ENCODE peak calls at places on chromosomes 7 and 10, in nine cellular contexts. One of them, this sample, is unnamed. For H3K27me3, the result is how much of the 10 kb centered on the place peaks cover.

GRCh38 chr7:127886248-127886647 is 145.0 kb downstream of the LRRC4 start:
- DNase-seq in aorta: no peak
- DNase-seq in endothelial cell of umbilical vein: no peak
- DNase-seq in heart left ventricle: no peak
- DNase-seq in CD4-positive, CD25-positive, alpha-beta regulatory T cell: no peak
- DNase-seq in tibial nerve: no peak
- DNase-seq in CD8-positive, alpha-beta memory T cell: no peak
- DNase-seq in bronchial epithelial cell: no peak
- DNase-seq in right cardiac atrium: no peak
- DNase-seq in this sample: no peak

GRCh38 chr7:124701955-124702354 is 63.6 kb downstream of the GPR37 start:
- DNase-seq in aorta: no peak
- DNase-seq in endothelial cell of umbilical vein: no peak
- DNase-seq in heart left ventricle: no peak
- DNase-seq in CD4-positive, CD25-positive, alpha-beta regulatory T cell: no peak
- DNase-seq in tibial nerve: no peak
- DNase-seq in CD8-positive, alpha-beta memory T cell: no peak
- DNase-seq in bronchial epithelial cell: peak
- DNase-seq in right cardiac atrium: no peak
- DNase-seq in this sample: no peak

GRCh38 chr7:44152971-44153947 is 12.1 kb upstream of the MYL7 start:
- DNase-seq in aorta: no peak
- DNase-seq in endothelial cell of umbilical vein: no peak
- DNase-seq in heart left ventricle: no peak
- DNase-seq in CD4-positive, CD25-positive, alpha-beta regulatory T cell: no peak
- DNase-seq in tibial nerve: no peak
- DNase-seq in CD8-positive, alpha-beta memory T cell: no peak
- DNase-seq in bronchial epithelial cell: no peak
- DNase-seq in right cardiac atrium: no peak
- DNase-seq in this sample: no peak

GRCh38 chr10:14750900-14751575 is 23.7 kb downstream of the FAM107B start:
- DNase-seq in aorta: no peak
- DNase-seq in endothelial cell of umbilical vein: no peak
- DNase-seq in heart left ventricle: no peak
- DNase-seq in CD4-positive, CD25-positive, alpha-beta regulatory T cell: no peak
- DNase-seq in tibial nerve: no peak
- DNase-seq in CD8-positive, alpha-beta memory T cell: no peak
- DNase-seq in bronchial epithelial cell: no peak
- DNase-seq in right cardiac atrium: no peak
- DNase-seq in this sample: no peak

GRCh38 chr7:83410989-83411591 is 237.8 kb downstream of the SEMA3E start:
- DNase-seq in aorta: no peak
- DNase-seq in endothelial cell of umbilical vein: peak
- DNase-seq in heart left ventricle: no peak
- DNase-seq in CD4-positive, CD25-positive, alpha-beta regulatory T cell: no peak
- DNase-seq in tibial nerve: peak
- DNase-seq in CD8-positive, alpha-beta memory T cell: no peak
- DNase-seq in bronchial epithelial cell: peak
- DNase-seq in right cardiac atrium: no peak
- DNase-seq in this sample: peak

GRCh38 chr10:101061814-101062230 is at the start of gene KAZALD1:
- DNase-seq in aorta: no peak
- DNase-seq in endothelial cell of umbilical vein: no peak
- DNase-seq in heart left ventricle: no peak
- DNase-seq in CD4-positive, CD25-positive, alpha-beta regulatory T cell: no peak
- DNase-seq in tibial nerve: no peak
- DNase-seq in CD8-positive, alpha-beta memory T cell: peak
- DNase-seq in bronchial epithelial cell: no peak
- DNase-seq in right cardiac atrium: no peak
- DNase-seq in this sample: no peak

GRCh38 chr7:147756290-147756689 is 834.3 kb upstream of the C7orf33 start:
- DNase-seq in aorta: no peak
- DNase-seq in endothelial cell of umbilical vein: no peak
- DNase-seq in heart left ventricle: no peak
- DNase-seq in CD4-positive, CD25-positive, alpha-beta regulatory T cell: no peak
- DNase-seq in tibial nerve: no peak
- DNase-seq in CD8-positive, alpha-beta memory T cell: no peak
- DNase-seq in bronchial epithelial cell: no peak
- DNase-seq in right cardiac atrium: no peak
- DNase-seq in this sample: no peak

GRCh38 chr7:138554674-138555073 is 94.6 kb downstream of the TRIM24 start:
- DNase-seq in aorta: no peak
- DNase-seq in endothelial cell of umbilical vein: no peak
- DNase-seq in heart left ventricle: no peak
- DNase-seq in CD4-positive, CD25-positive, alpha-beta regulatory T cell: no peak
- DNase-seq in tibial nerve: no peak
- DNase-seq in CD8-positive, alpha-beta memory T cell: no peak
- DNase-seq in bronchial epithelial cell: no peak
- DNase-seq in right cardiac atrium: no peak
- DNase-seq in this sample: no peak

GRCh38 chr10:1036341-1036791 is 10.7 kb upstream of the IDI2 start:
- DNase-seq in aorta: no peak
- DNase-seq in endothelial cell of umbilical vein: no peak
- DNase-seq in heart left ventricle: no peak
- DNase-seq in CD4-positive, CD25-positive, alpha-beta regulatory T cell: peak
- DNase-seq in tibial nerve: no peak
- DNase-seq in CD8-positive, alpha-beta memory T cell: no peak
- DNase-seq in bronchial epithelial cell: peak
- DNase-seq in right cardiac atrium: no peak
- DNase-seq in this sample: peak

GRCh38 chr7:137084607-137085380 is 216.3 kb downstream of the CHRM2 start:
- DNase-seq in aorta: no peak
- DNase-seq in endothelial cell of umbilical vein: no peak
- DNase-seq in heart left ventricle: no peak
- DNase-seq in CD4-positive, CD25-positive, alpha-beta regulatory T cell: no peak
- DNase-seq in tibial nerve: no peak
- DNase-seq in CD8-positive, alpha-beta memory T cell: no peak
- DNase-seq in bronchial epithelial cell: no peak
- DNase-seq in right cardiac atrium: no peak
- DNase-seq in this sample: no peak

GRCh38 chr7:113093561-113093960 is 6.9 kb upstream of the GPR85 start:
- DNase-seq in aorta: no peak
- DNase-seq in endothelial cell of umbilical vein: no peak
- DNase-seq in heart left ventricle: no peak
- DNase-seq in CD4-positive, CD25-positive, alpha-beta regulatory T cell: no peak
- DNase-seq in tibial nerve: no peak
- DNase-seq in CD8-positive, alpha-beta memory T cell: no peak
- DNase-seq in bronchial epithelial cell: no peak
- DNase-seq in right cardiac atrium: no peak
- DNase-seq in this sample: no peak
- H3K4me3 ChIP-seq in aorta: no peak
- H3K4me3 ChIP-seq in endothelial cell of umbilical vein: no peak
- H3K4me3 ChIP-seq in heart left ventricle: no peak
- H3K4me3 ChIP-seq in CD4-positive, CD25-positive, alpha-beta regulatory T cell: no peak
- H3K4me3 ChIP-seq in tibial nerve: no peak
- H3K4me3 ChIP-seq in CD8-positive, alpha-beta memory T cell: no peak
- H3K4me3 ChIP-seq in bronchial epithelial cell: no peak
- H3K4me3 ChIP-seq in right cardiac atrium: no peak
- H3K4me3 ChIP-seq in this sample: no peak

GRCh38 chr7:985127-985416 is 2.1 kb downstream of the CYP2W1 start:
- DNase-seq in aorta: no peak
- DNase-seq in endothelial cell of umbilical vein: no peak
- DNase-seq in heart left ventricle: no peak
- DNase-seq in CD4-positive, CD25-positive, alpha-beta regulatory T cell: no peak
- DNase-seq in tibial nerve: no peak
- DNase-seq in CD8-positive, alpha-beta memory T cell: no peak
- DNase-seq in bronchial epithelial cell: no peak
- DNase-seq in right cardiac atrium: no peak
- DNase-seq in this sample: no peak

GRCh38 chr7:986766-987722 is 4.1 kb downstream of the CYP2W1 start:
- DNase-seq in aorta: no peak
- DNase-seq in endothelial cell of umbilical vein: no peak
- DNase-seq in heart left ventricle: no peak
- DNase-seq in CD4-positive, CD25-positive, alpha-beta regulatory T cell: no peak
- DNase-seq in tibial nerve: no peak
- DNase-seq in CD8-positive, alpha-beta memory T cell: peak
- DNase-seq in bronchial epithelial cell: no peak
- DNase-seq in right cardiac atrium: no peak
- DNase-seq in this sample: no peak

GRCh38 chr7:984361-985126 is 1.6 kb downstream of the CYP2W1 start:
- DNase-seq in aorta: no peak
- DNase-seq in endothelial cell of umbilical vein: no peak
- DNase-seq in heart left ventricle: no peak
- DNase-seq in CD4-positive, CD25-positive, alpha-beta regulatory T cell: no peak
- DNase-seq in tibial nerve: no peak
- DNase-seq in CD8-positive, alpha-beta memory T cell: no peak
- DNase-seq in bronchial epithelial cell: no peak
- DNase-seq in right cardiac atrium: no peak
- DNase-seq in this sample: no peak

GRCh38 chr7:987909-988308 is 4.9 kb downstream of the CYP2W1 start:
- DNase-seq in aorta: no peak
- DNase-seq in endothelial cell of umbilical vein: no peak
- DNase-seq in heart left ventricle: no peak
- DNase-seq in CD4-positive, CD25-positive, alpha-beta regulatory T cell: no peak
- DNase-seq in tibial nerve: no peak
- DNase-seq in CD8-positive, alpha-beta memory T cell: no peak
- DNase-seq in bronchial epithelial cell: no peak
- DNase-seq in right cardiac atrium: no peak
- DNase-seq in this sample: no peak

DNA sequence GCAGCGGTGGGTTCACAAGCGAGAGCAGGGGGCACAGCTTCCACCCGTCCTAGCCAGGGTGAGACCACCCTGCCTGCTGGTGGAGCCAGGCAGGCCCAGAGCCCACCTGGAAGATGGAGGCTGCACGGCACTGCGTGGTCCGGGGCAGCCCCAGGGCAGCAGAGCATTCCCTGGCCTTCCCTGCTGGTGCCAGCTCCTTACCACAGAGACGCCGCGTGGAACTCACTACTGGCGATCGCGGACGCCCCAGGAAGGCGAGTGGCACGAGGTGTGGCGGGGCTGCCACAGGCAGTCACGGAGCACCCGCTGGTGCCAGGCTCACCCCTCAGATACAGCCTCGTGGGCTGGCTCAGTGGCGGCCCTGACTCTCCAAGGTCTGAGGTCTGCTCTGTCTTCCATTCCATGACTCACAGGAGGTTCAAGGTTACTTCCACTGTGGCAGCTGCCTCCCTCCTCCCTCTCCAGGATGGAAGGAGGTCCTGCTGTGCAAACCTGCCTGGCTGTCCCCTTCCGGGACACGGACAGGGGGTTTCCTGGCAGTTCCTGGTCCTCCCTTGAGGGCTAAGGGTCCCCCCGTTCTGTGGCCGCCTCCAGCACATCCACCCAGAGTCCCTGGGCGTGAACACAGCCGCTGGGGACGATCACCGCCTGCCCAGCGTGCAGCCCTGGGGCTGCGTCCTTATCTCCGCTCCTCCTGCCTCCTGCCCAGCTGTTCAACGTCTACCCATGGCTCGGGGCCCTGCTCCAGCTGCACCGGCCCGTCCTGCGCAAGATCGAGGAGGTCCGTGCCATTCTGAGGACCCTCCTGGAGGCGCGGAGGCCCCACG is 3.1 kb downstream of the CYP2W1 start:
- DNase-seq in aorta: no peak
- DNase-seq in endothelial cell of umbilical vein: peak
- DNase-seq in heart left ventricle: no peak
- DNase-seq in CD4-positive, CD25-positive, alpha-beta regulatory T cell: no peak
- DNase-seq in tibial nerve: no peak
- DNase-seq in CD8-positive, alpha-beta memory T cell: no peak
- DNase-seq in bronchial epithelial cell: no peak
- DNase-seq in right cardiac atrium: no peak
- DNase-seq in this sample: peak
- H3K27me3 ChIP-seq in aorta: under half
- H3K27me3 ChIP-seq in endothelial cell of umbilical vein: under half
- H3K27me3 ChIP-seq in heart left ventricle: under half
- H3K27me3 ChIP-seq in CD4-positive, CD25-positive, alpha-beta regulatory T cell: under half
- H3K27me3 ChIP-seq in tibial nerve: half or more
- H3K27me3 ChIP-seq in CD8-positive, alpha-beta memory T cell: under half
- H3K27me3 ChIP-seq in bronchial epithelial cell: under half
- H3K27me3 ChIP-seq in right cardiac atrium: under half
- H3K27me3 ChIP-seq in this sample: under half

GRCh38 chr10:79927111-79927828 is 21.6 kb downstream of the SFTPD start:
- DNase-seq in aorta: no peak
- DNase-seq in endothelial cell of umbilical vein: no peak
- DNase-seq in heart left ventricle: peak
- DNase-seq in CD4-positive, CD25-positive, alpha-beta regulatory T cell: no peak
- DNase-seq in tibial nerve: no peak
- DNase-seq in CD8-positive, alpha-beta memory T cell: no peak
- DNase-seq in bronchial epithelial cell: no peak
- DNase-seq in right cardiac atrium: peak
- DNase-seq in this sample: no peak

GRCh38 chr10:79930267-79930666 is 18.6 kb downstream of the SFTPD start:
- DNase-seq in aorta: no peak
- DNase-seq in endothelial cell of umbilical vein: no peak
- DNase-seq in heart left ventricle: no peak
- DNase-seq in CD4-positive, CD25-positive, alpha-beta regulatory T cell: no peak
- DNase-seq in tibial nerve: no peak
- DNase-seq in CD8-positive, alpha-beta memory T cell: no peak
- DNase-seq in bronchial epithelial cell: no peak
- DNase-seq in right cardiac atrium: no peak
- DNase-seq in this sample: no peak

GRCh38 chr10:79930751-79931150 is 18.2 kb downstream of the SFTPD start:
- DNase-seq in aorta: no peak
- DNase-seq in endothelial cell of umbilical vein: no peak
- DNase-seq in heart left ventricle: no peak
- DNase-seq in CD4-positive, CD25-positive, alpha-beta regulatory T cell: no peak
- DNase-seq in tibial nerve: no peak
- DNase-seq in CD8-positive, alpha-beta memory T cell: no peak
- DNase-seq in bronchial epithelial cell: no peak
- DNase-seq in right cardiac atrium: no peak
- DNase-seq in this sample: no peak

GRCh38 chr10:79928028-79928583 is 20.8 kb downstream of the SFTPD start:
- DNase-seq in aorta: no peak
- DNase-seq in endothelial cell of umbilical vein: no peak
- DNase-seq in heart left ventricle: no peak
- DNase-seq in CD4-positive, CD25-positive, alpha-beta regulatory T cell: no peak
- DNase-seq in tibial nerve: no peak
- DNase-seq in CD8-positive, alpha-beta memory T cell: no peak
- DNase-seq in bronchial epithelial cell: no peak
- DNase-seq in right cardiac atrium: no peak
- DNase-seq in this sample: no peak

DNA sequence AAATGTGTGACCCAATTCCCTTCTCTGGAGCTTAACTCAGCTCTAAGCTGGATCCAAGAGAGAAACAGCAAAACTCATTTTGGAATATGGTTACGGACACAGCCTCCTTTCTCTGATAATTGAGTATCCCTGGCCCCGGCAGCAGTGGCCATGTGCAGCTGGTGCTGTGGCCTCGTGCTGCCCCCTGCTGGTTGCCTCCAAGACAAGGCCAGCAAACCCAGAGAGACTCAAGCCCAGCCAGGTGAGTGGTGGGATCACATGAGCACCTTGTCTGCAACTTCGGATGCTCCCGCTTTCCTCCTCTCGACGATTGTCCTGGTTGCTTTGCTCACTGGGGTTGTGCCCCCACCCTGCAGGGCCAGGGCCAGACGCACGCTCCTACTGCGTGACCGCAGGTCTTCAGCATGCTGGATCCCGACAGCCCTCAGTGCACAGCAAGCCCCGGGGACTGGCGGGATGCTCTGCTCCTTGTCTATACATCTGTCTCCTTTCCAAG is 19.4 kb downstream of the SFTPD start:
- DNase-seq in aorta: peak
- DNase-seq in endothelial cell of umbilical vein: peak
- DNase-seq in heart left ventricle: peak
- DNase-seq in CD4-positive, CD25-positive, alpha-beta regulatory T cell: peak
- DNase-seq in tibial nerve: peak
- DNase-seq in CD8-positive, alpha-beta memory T cell: peak
- DNase-seq in bronchial epithelial cell: peak
- DNase-seq in right cardiac atrium: peak
- DNase-seq in this sample: peak
- H3K4me3 ChIP-seq in aorta: no peak
- H3K4me3 ChIP-seq in endothelial cell of umbilical vein: no peak
- H3K4me3 ChIP-seq in heart left ventricle: no peak
- H3K4me3 ChIP-seq in CD4-positive, CD25-positive, alpha-beta regulatory T cell: no peak
- H3K4me3 ChIP-seq in tibial nerve: no peak
- H3K4me3 ChIP-seq in CD8-positive, alpha-beta memory T cell: no peak
- H3K4me3 ChIP-seq in bronchial epithelial cell: no peak
- H3K4me3 ChIP-seq in right cardiac atrium: no peak
- H3K4me3 ChIP-seq in this sample: no peak

GRCh38 chr7:1727079-1727478 is 57.0 kb downstream of the ELFN1 start:
- DNase-seq in aorta: no peak
- DNase-seq in endothelial cell of umbilical vein: no peak
- DNase-seq in heart left ventricle: no peak
- DNase-seq in CD4-positive, CD25-positive, alpha-beta regulatory T cell: no peak
- DNase-seq in tibial nerve: no peak
- DNase-seq in CD8-positive, alpha-beta memory T cell: no peak
- DNase-seq in bronchial epithelial cell: no peak
- DNase-seq in right cardiac atrium: no peak
- DNase-seq in this sample: no peak
- H3K27me3 ChIP-seq in aorta: under half
- H3K27me3 ChIP-seq in endothelial cell of umbilical vein: under half
- H3K27me3 ChIP-seq in heart left ventricle: under half
- H3K27me3 ChIP-seq in CD4-positive, CD25-positive, alpha-beta regulatory T cell: under half
- H3K27me3 ChIP-seq in tibial nerve: under half
- H3K27me3 ChIP-seq in CD8-positive, alpha-beta memory T cell: under half
- H3K27me3 ChIP-seq in bronchial epithelial cell: under half
- H3K27me3 ChIP-seq in right cardiac atrium: under half
- H3K27me3 ChIP-seq in this sample: under half